ENCODE peak calls at places on chromosomes 11 and 22, in five cellular contexts. U is epithelial cell of proximal tubule, B is ovary, K is AG09319, N is chondrocyte. R is an unnamed sample.

GRCh38 chr11:78961938-78962701 is 387.5 kb upstream of the NARS2 start:
- DNase-seq in U (no peak), B (no peak), K (no peak), N (no peak), R (peak; percentile 18)

GRCh38 chr11:114133548-114134329 is 74.2 kb downstream of the ZBTB16 start:
- DNase-seq in U (no peak), B (no peak), K (no peak), N (no peak), R (no peak)

GRCh38 chr11:111944139-111944538 is 7.0 kb downstream of the DIXDC1 start:
- DNase-seq in U (peak; percentile 90), B (no peak), K (peak; percentile 34), N (no peak), R (no peak)

GRCh38 chr22:31486951-31487350 is 2.7 kb downstream of the EIF4ENIF1 start:
- DNase-seq in U (no peak), B (no peak), K (no peak), N (no peak), R (no peak)

GRCh38 chr22:39748877-39749276 is 144.7 kb downstream of the ENTHD1 start:
- DNase-seq in U (no peak), B (no peak), K (peak; percentile 29), N (no peak), R (no peak)

GRCh38 chr11:67264886-67265632 is 1.2 kb upstream of the GRK2 start:
- DNase-seq in U (no peak), B (peak; percentile 29), K (no peak), N (peak; percentile 38), R (no peak)

GRCh38 chr11:134293119-134294113 is 17.2 kb downstream of the GLB1L3 start:
- DNase-seq in U (no peak), B (no peak), K (no peak), N (no peak), R (no peak)

GRCh38 chr11:68315581-68315920 is 3.2 kb downstream of the LRP5 start:
- DNase-seq in U (no peak), B (no peak), K (no peak), N (no peak), R (no peak)

GRCh38 chr11:4891996-4892640 is 10.4 kb downstream of the OR51T1 start:
- DNase-seq in U (peak; percentile 57), B (no peak), K (peak; percentile 49), N (no peak), R (peak; percentile 60)

GRCh38 chr11:57761301-57762234 is at the start of gene CTNND1:
- DNase-seq in U (peak; percentile 93), B (peak; percentile 94), K (peak; percentile 96), N (no peak), R (peak; percentile 88)

GRCh38 chr11:127105578-127105977 is 105.0 kb upstream of the KIRREL3 start:
- DNase-seq in U (no peak), B (no peak), K (no peak), N (no peak), R (no peak)

GRCh38 chr22:38570841-38571364 is 920 bp upstream of the DMC1 start:
- DNase-seq in U (no peak), B (no peak), K (no peak), N (no peak), R (no peak)

GRCh38 chr11:26621147-26621546 is 49.1 kb upstream of the MUC15 start:
- DNase-seq in U (peak; percentile 63), B (no peak), K (peak; percentile 8), N (no peak), R (peak; percentile 67)

GRCh38 chr11:31874631-31875191 is 63.6 kb upstream of the PAX6 start:
- DNase-seq in U (no peak), B (no peak), K (no peak), N (no peak), R (no peak)

GRCh38 chr22:50118129-50118528 is 28.3 kb downstream of the MOV10L1 start:
- DNase-seq in U (no peak), B (no peak), K (no peak), N (no peak), R (no peak)

GRCh38 chr11:43327987-43328386 is 16.2 kb downstream of the API5 start:
- DNase-seq in U (peak; percentile 32), B (no peak), K (peak; percentile 30), N (no peak), R (peak; percentile 65)

GRCh38 chr11:63492441-63492840 is 1.5 kb upstream of the PLAAT5 start:
- DNase-seq in U (no peak), B (no peak), K (no peak), N (no peak), R (no peak)

GRCh38 chr11:48169259-48169658 is 47.4 kb upstream of the OR4B1 start:
- DNase-seq in U (no peak), B (no peak), K (no peak), N (no peak), R (no peak)

GRCh38 chr22:27682438-27682837 is 119.1 kb downstream of the MN1 start:
- DNase-seq in U (no peak), B (no peak), K (no peak), N (no peak), R (no peak)
- TF ChIP-seq CTCF in U (no peak), B (no peak), K (peak; percentile 14), N (peak; percentile 57), R (peak; percentile 32)

GRCh38 chr22:47837703-47838102 is 1075.3 kb downstream of the TBC1D22A start:
- DNase-seq in U (no peak), B (no peak), K (no peak), N (no peak), R (no peak)
- TF ChIP-seq CTCF in U (peak; percentile 37), B (no peak), K (peak; percentile 18), N (peak; percentile 57), R (peak; percentile 12)

DNA sequence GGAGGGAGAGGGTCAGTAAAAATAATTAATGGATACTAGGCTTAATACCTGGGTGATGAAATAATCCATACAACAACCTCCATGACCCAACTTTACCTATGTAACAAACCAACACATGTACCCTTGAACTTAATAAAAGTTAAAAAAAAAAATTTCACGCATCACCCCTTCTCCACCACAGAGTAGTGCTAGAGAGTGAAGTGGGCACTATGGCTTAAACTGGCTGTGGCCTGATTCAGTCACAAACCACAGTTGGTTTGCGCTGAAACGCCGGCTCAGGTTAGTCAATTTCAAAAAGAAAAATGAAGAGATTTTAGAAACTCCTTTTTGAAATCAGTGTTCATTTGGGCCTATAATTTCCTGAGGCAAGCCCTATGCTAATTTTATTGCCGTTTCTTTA is 144.3 kb downstream of the TRPC6 start:
- DNase-seq in U (no peak), B (no peak), K (no peak), N (no peak), R (no peak)
- TF ChIP-seq CTCF in U (no peak), B (no peak), K (no peak), N (no peak), R (peak; percentile 2)

GRCh38 chr11:36033082-36033751 is 89.4 kb downstream of the LDLRAD3 start:
- DNase-seq in U (no peak), B (no peak), K (no peak), N (no peak), R (no peak)

GRCh38 chr11:36034572-36035331 is 90.9 kb downstream of the LDLRAD3 start:
- DNase-seq in U (peak; percentile 19), B (no peak), K (peak; percentile 27), N (no peak), R (peak; percentile 61)

GRCh38 chr11:36027731-36028130 is 83.9 kb downstream of the LDLRAD3 start:
- DNase-seq in U (no peak), B (no peak), K (no peak), N (no peak), R (no peak)

GRCh38 chr11:36033936-36034335 is 90.1 kb downstream of the LDLRAD3 start:
- DNase-seq in U (no peak), B (no peak), K (no peak), N (no peak), R (no peak)

DNA sequence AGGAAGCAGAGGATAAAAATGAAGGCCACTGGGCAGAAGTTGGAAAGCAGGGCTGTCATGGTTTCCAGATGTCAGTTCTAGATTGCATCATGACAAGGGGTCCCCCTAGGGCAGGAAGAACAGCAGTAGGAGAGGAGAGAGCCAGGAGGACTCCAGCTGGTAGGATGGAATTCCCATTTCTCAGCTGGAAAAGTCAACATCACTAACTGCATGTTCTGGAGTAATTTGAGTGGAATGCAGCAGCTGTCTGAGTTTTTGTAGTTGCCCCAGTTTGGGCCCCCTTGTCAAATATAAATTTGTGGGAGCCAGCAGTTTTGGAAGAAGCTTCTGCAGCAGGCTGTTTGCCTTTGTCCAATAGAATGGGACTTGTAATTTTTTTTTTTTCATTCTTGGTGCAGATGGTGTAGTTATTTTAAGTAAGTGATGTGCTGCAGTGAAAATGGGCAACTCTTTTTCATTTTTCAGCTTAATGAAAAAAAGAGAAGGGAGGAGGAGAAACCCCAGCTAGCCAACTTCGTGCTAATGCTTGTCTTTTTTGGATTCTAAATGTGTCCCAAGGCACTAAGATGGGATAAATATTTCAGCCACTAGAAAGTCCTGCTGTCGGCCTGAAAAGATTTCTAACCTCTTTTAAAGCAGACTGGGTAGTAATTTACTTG is 87.0 kb downstream of the LDLRAD3 start:
- DNase-seq in U (no peak), B (no peak), K (peak; percentile 20), N (no peak), R (no peak)
- TF ChIP-seq CTCF in U (no peak), B (no peak), K (no peak), N (no peak), R (no peak)

GRCh38 chr11:19323502-19323901 is 82.8 kb upstream of the E2F8 start:
- DNase-seq in U (no peak), B (no peak), K (no peak), N (no peak), R (no peak)

GRCh38 chr11:19329910-19330309 is 89.2 kb upstream of the E2F8 start:
- DNase-seq in U (no peak), B (no peak), K (no peak), N (no peak), R (no peak)

GRCh38 chr11:19327280-19327679 is 86.5 kb upstream of the E2F8 start:
- DNase-seq in U (no peak), B (no peak), K (no peak), N (no peak), R (no peak)

GRCh38 chr11:19328586-19329311 is 88.0 kb upstream of the E2F8 start:
- DNase-seq in U (no peak), B (no peak), K (no peak), N (no peak), R (no peak)

DNA sequence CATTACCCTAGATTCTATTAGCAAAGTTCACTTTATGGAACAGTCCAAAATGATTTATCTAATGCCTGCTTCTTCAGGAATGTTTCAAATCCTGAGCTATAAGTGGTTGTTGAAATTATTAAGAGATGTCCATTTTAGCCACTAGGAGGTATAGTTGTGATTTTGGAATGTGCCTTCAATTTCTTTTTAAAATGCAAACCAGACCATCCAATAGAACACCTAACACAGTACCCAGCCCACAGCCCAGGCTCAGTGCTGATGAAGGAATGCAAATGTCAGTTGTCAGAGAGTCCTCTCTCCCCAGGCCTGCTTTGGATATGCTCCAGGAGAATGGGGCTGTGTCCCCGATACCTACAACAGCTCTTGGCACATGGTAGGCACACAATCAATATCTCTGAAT is 85.8 kb upstream of the E2F8 start:
- DNase-seq in U (no peak), B (no peak), K (no peak), N (no peak), R (no peak)
- TF ChIP-seq CTCF in U (peak; percentile 34), B (no peak), K (peak; percentile 47), N (peak; percentile 72), R (no peak)

GRCh38 chr11:128595221-128595620 is 7.9 kb upstream of the ETS1 start:
- DNase-seq in U (no peak), B (no peak), K (no peak), N (no peak), R (no peak)
- TF ChIP-seq CTCF in U (no peak), B (no peak), K (no peak), N (no peak), R (no peak)

GRCh38 chr22:41092023-41092817 is at the start of gene EP300:
- DNase-seq in U (no peak), B (peak; percentile 89), K (peak; percentile 58), N (peak; percentile 88), R (peak; percentile 14)
- TF ChIP-seq CTCF in U (no peak), B (peak; percentile 40), K (peak; percentile 22), N (peak; percentile 62), R (peak; percentile 23)